ENCODE peak calls at places on chromosomes 6 and 20, in five cellular contexts. P is neural progenitor cell, U is foreskin fibroblast, C is left cardiac atrium, H is GM18507. J is an unnamed sample.
A peak's percentile ranks its signal among the peaks of the same experiment; 100 is the strongest.

GRCh38 chr20:46562009-46562372 is 11.5 kb upstream of the OCSTAMP start:
- DNase-seq in U (no peak), H (no peak), P (no peak), C (no peak), J (no peak)

GRCh38 chr6:24918641-24919403 is 16.9 kb downstream of the RIPOR2 start:
- DNase-seq in U (peak; percentile 20), H (no peak), C (no peak), P (no peak), J (no peak)

GRCh38 chr6:5135783-5136376 is 50.7 kb downstream of the PPP1R3G start:
- DNase-seq in C (no peak), H (no peak), P (peak; percentile 54), U (peak; percentile 39), J (peak; percentile 28)

GRCh38 chr6:95365454-95365853 is 211.9 kb upstream of the MANEA start:
- DNase-seq in P (peak; percentile 7), U (no peak), H (no peak), C (no peak), J (no peak)

GRCh38 chr6:167676666-167677421 is 149.9 kb upstream of the AFDN start:
- DNase-seq in P (peak; percentile 71), H (no peak), C (no peak), U (no peak), J (peak; percentile 73)

GRCh38 chr20:13436530-13436929 is 202.2 kb downstream of the TASP1 start:
- DNase-seq in U (no peak), P (no peak), H (no peak), C (no peak), J (no peak)

GRCh38 chr20:59071224-59071623 is 28.6 kb upstream of the PRELID3B start:
- DNase-seq in U (no peak), H (no peak), P (no peak), C (no peak), J (no peak)

GRCh38 chr6:82953871-82954270 is 111.8 kb downstream of the UBE3D start:
- DNase-seq in C (peak; percentile 39), U (no peak), H (no peak), P (no peak), J (no peak)

GRCh38 chr20:41248371-41249024 is 69.0 kb downstream of the ZHX3 start:
- DNase-seq in H (no peak), U (peak; percentile 94), C (no peak), P (no peak), J (no peak)

GRCh38 chr6:30259140-30260035 is 46.2 kb upstream of the TRIM26 start:
- DNase-seq in H (peak; percentile 83), P (peak; percentile 92), C (peak; percentile 78), U (peak; percentile 86), J (peak; percentile 62)

GRCh38 chr20:36405255-36405654 is 99.1 kb downstream of the DLGAP4 start:
- DNase-seq in C (no peak), P (no peak), H (no peak), U (peak; percentile 17), J (no peak)

GRCh38 chr6:42901538-42901957 is 14.3 kb upstream of the PTCRA start:
- DNase-seq in H (peak; percentile 53), C (peak; percentile 87), P (peak; percentile 90), U (peak; percentile 88), J (peak; percentile 66)

GRCh38 chr20:19079536-19080299 is 132.7 kb upstream of the SLC24A3 start:
- DNase-seq in C (no peak), H (no peak), P (no peak), U (no peak), J (no peak)

GRCh38 chr6:68636710-68637470 is 1.8 kb downstream of the ADGRB3 start:
- DNase-seq in H (no peak), C (no peak), U (peak; percentile 4), P (no peak), J (no peak)

GRCh38 chr20:61476956-61477355 is 224.9 kb downstream of the CDH4 start:
- DNase-seq in C (no peak), H (no peak), P (no peak), U (no peak), J (no peak)

J was measured in mucosa of descending colon.